ENCODE peak calls at places on chromosomes 13 and 19, in four cellular contexts. H is HepG2, Q is GM12878, J is K562. X is an unnamed sample.

GRCh38 chr13:51502206-51502651 is 49.4 kb upstream of the INTS6 start:
- DNase-seq in Q (peak), J (no peak), H (no peak), X (no peak)

GRCh38 chr13:114064516-114065140 is 67.8 kb downstream of the RASA3 start:
- DNase-seq in J (peak), H (no peak), Q (no peak), X (peak)

GRCh38 chr13:94309997-94310842 is 169.3 kb downstream of the DCT start:
- DNase-seq in H (no peak), Q (no peak), J (no peak), X (no peak)

GRCh38 chr13:77429320-77430142 is 102.6 kb upstream of the MYCBP2 start:
- DNase-seq in Q (peak), J (no peak), H (no peak), X (no peak)

GRCh38 chr19:12400618-12401502 is at the start of gene ZNF799:
- DNase-seq in J (peak), H (peak), Q (peak), X (peak)

GRCh38 chr19:961866-962620 is 22.1 kb upstream of the WDR18 start:
- DNase-seq in J (peak), Q (no peak), H (peak), X (peak)

GRCh38 chr13:63198076-63198475 is 1782.4 kb upstream of the PCDH20 start:
- DNase-seq in J (no peak), H (no peak), Q (no peak), X (no peak)

GRCh38 chr13:80473695-80474094 is 132.8 kb upstream of the SPRY2 start:
- DNase-seq in Q (no peak), H (peak), J (no peak), X (peak)

GRCh38 chr19:2226840-2227360 is 9.2 kb downstream of the PLEKHJ1 start:
- DNase-seq in Q (no peak), J (no peak), H (no peak), X (no peak)

GRCh38 chr19:2136796-2137195 is 14.6 kb downstream of the AP3D1 start:
- DNase-seq in Q (no peak), H (no peak), J (no peak), X (no peak)

GRCh38 chr19:16385821-16386220 is 61.2 kb downstream of the KLF2 start:
- DNase-seq in H (no peak), J (no peak), Q (no peak), X (no peak)

GRCh38 chr19:7394728-7395359 is 46.1 kb downstream of the ARHGEF18 start:
- DNase-seq in J (peak), Q (peak), H (peak), X (peak)

GRCh38 chr19:9917322-9917721 is 19.0 kb downstream of the OLFM2 start:
- DNase-seq in J (peak), H (peak), Q (no peak), X (peak)

GRCh38 chr19:18205180-18205915 is 1.5 kb upstream of the RAB3A start:
- DNase-seq in H (no peak), Q (no peak), J (peak), X (no peak)

GRCh38 chr19:3176715-3177501 is 1.7 kb upstream of the S1PR4 start:
- DNase-seq in Q (no peak), J (peak), H (no peak), X (peak)

GRCh38 chr13:52994865-52995264 is 33.7 kb upstream of the OLFM4 start:
- DNase-seq in H (no peak), Q (no peak), J (no peak), X (no peak)

GRCh38 chr13:50400035-50400726 is 384.9 kb downstream of the KCNRG start:
- DNase-seq in H (no peak), J (no peak), Q (no peak), X (no peak)

DNA sequence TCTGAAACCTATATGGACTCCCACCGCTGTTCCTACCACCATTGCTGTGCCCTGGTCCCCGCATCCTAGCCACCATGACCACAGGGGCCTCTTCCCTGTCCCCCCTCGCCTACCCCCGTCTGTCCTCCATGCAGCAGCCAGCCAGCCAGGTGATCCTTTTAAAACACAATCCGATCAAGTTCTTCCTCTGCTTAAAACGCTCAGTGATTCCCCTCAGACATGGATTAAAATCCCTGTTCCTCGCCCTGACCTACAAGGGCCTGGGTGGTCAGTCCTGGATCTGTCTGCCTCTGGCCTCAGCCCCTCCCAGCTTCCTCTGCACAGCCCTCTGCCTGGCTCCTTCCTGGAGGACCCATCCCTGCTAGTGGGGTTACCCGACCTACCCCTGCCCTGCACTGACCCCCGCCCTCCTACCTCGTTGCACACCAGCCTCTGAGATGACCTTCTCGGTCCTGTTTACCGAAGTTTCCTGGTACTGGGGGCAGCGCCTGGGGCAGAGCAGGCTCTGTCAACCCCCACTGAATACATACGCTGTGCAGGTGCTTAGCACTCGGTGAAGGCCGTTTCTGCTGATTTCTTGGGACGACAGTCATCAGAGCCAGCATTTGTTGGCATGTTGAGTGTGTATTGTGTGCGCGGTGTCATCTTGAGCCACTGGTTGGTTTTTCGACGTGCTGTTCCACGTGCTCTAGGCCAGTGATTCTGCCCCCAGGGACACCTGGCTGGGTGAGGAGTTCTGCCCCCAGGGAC is 14.7 kb upstream of the LENG8 start:
- DNase-seq in Q (no peak), H (no peak), J (no peak), X (no peak)
- TF ChIP-seq MYC in Q (no peak), H (no peak), J (no peak), X (no peak)

DNA sequence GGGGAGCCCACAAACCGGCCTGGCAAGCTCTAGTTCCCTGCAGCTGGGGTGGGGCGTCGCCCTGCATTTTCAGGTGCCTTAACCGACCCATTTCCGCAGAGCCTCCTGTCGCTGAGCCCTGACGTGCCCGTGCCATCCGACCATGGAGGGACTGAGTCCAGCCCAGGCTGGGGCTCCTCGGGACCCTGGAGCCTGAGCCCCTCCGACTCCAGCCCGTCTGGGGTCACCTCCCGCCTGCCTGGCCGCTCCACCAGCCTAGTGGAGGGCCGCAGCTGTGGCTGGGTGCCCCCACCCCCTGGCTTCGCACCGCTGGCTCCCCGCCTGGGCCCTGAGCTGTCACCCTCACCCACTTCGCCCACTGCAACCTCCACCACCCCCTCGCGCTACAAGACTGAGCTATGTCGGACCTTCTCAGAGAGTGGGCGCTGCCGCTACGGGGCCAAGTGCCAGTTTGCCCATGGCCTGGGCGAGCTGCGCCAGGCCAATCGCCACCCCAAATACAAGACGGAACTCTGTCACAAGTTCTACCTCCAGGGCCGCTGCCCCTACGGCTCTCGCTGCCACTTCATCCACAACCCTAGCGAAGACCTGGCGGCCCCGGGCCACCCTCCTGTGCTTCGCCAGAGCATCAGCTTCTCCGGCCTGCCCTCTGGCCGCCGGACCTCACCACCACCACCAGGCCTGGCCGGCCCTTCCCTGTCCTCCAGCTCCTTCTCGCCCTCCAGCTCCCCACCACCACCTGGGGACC is 1.2 kb downstream of the ZFP36 start:
- DNase-seq in H (no peak), J (peak), Q (no peak), X (peak)
- TF ChIP-seq CHD4 in H (no peak), J (no peak), Q (no peak), X (no peak)

DNA sequence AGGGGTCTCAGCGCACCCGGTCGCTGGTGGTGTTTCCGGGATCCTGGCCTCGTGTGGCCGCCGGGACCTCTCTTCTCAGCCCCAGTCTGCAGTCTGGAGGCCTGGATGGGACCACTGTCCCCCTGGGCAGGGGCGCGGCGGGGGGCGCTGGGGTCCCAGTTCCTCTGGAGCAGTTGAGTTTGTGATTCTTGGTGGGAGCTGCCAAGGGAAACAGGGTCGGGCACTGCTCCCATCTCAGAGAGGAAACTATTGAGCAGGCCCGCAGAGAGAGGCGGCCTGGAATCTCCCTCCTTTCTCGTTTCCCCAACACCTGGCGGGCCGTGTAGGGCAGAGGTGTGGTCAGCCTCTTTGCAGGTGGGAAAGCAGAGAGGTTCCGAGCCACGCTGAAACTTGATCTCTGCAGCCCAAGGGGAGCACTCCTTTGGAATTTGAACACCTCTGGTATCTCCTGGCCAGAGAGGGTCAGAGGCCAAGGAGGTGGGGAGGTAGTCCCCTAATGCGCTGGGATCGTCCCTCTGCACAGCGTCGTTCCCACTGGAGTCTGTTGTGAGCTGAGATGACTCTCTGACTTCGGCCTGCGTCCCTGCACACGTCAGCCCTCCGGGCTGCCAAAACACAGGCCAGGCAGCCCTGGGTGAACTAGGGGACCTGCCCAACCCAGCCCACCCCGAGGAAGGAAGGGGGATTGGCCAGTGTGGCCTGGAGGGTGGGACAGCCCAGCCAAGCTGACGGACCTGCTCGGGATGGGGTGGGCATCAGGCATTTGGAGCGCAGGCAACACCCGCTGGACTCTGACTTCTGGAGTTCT is 769 bp downstream of the PLEKHF1 start:
- DNase-seq in J (peak), H (no peak), Q (no peak), X (no peak)
- TF ChIP-seq USF2 in J (no peak), H (no peak), Q (no peak), X (no peak)

GRCh38 chr19:49805822-49806612 is 7.1 kb downstream of the FUZ start:
- DNase-seq in Q (no peak), J (no peak), H (no peak), X (no peak)

GRCh38 chr19:49801401-49801888 is 11.6 kb downstream of the FUZ start:
- DNase-seq in H (no peak), J (no peak), Q (no peak), X (no peak)

GRCh38 chr19:49801966-49802661 is 11.0 kb downstream of the FUZ start:
- DNase-seq in H (no peak), Q (no peak), J (peak), X (no peak)

GRCh38 chr19:49802836-49803528 is 10.1 kb downstream of the FUZ start:
- DNase-seq in Q (no peak), H (no peak), J (no peak), X (no peak)

GRCh38 chr19:49803529-49803856 is 9.6 kb downstream of the FUZ start:
- DNase-seq in J (no peak), H (no peak), Q (no peak), X (no peak)
- TF ChIP-seq MYC in J (no peak), H (no peak), Q (no peak), X (no peak)

DNA sequence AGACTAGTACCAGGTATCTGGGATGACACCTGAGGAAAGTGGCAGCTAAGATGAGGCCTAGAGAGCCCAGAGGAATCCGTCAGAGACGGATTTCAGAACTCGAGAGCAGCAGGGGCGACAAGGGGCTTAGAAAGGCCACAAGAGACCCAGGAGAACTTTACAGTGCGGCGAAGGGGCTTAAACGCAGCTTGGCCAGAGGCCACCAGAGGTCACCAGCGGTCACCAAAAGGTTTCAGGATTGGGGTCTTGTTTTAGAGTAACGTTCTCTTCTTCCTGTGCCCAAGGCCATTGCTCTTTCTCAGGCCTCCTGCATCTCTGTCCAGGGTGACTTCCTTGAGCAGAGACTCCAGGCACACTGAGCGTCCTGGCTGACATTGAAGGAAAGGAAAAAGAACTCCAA is 2.2 kb downstream of the ZSCAN22 start:
- DNase-seq in H (no peak), Q (no peak), J (peak), X (peak)
- TF ChIP-seq CHD4 in H (no peak), Q (no peak), J (no peak), X (no peak)

GRCh38 chr19:49515767-49516166 is 3.3 kb downstream of the FCGRT start:
- DNase-seq in J (no peak), Q (no peak), H (no peak), X (no peak)
- TF ChIP-seq USF2 in J (no peak), Q (no peak), H (no peak), X (no peak)

DNA sequence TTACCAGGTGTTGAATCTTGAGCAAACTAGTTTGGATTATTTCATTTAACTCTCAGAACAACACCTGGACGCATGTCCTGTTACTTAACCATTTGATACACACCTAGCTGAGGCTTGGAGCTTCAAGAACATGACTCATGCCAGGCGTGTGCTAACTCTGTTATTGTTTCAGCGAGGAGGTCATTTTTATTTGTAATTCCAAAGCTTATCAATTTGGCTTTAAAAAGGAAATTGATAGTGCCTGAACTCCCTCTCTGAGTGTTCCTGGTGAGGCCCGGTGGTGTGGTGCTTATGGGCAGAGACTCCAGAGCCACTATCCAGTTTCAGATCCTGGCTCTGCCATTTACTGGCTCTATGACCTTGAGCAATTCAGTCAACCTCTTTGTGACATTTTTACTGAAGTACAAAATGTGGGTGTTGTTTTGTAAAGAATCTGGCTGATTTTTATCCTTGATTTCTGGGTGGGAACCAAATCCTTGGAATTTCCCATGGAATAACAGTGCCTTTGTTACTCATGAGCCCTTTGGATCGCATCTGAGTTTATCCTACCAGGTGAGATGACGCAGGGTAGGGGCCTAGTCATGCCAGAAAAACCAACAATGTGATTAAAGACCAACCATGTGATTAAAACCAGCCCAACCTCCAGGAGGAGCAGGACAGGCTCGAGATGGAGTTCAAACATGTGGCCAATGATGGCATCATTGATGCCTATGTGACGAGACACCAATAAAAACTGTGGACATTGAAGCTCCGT is 198.8 kb downstream of the MYO16 start:
- DNase-seq in Q (no peak), H (no peak), J (no peak), X (no peak)
- TF ChIP-seq MYC in Q (no peak), H (no peak), J (no peak), X (no peak)

GRCh38 chr19:30313353-30313750 is 58.8 kb upstream of the ZNF536 start:
- DNase-seq in Q (no peak), J (no peak), H (no peak), X (no peak)

GRCh38 chr19:30312582-30313352 is 59.4 kb upstream of the ZNF536 start:
- DNase-seq in H (no peak), Q (no peak), J (no peak), X (peak)

GRCh38 chr19:30309983-30310805 is 62.0 kb upstream of the ZNF536 start:
- DNase-seq in J (no peak), Q (no peak), H (no peak), X (no peak)

GRCh38 chr19:30311911-30312310 is 60.3 kb upstream of the ZNF536 start:
- DNase-seq in Q (no peak), J (no peak), H (no peak), X (no peak)

GRCh38 chr19:30310806-30311121 is 61.4 kb upstream of the ZNF536 start:
- DNase-seq in H (no peak), Q (no peak), J (no peak), X (no peak)
- TF ChIP-seq CHD4 in H (no peak), Q (no peak), J (no peak), X (no peak)

GRCh38 chr19:29329460-29330134 is 116.6 kb upstream of the UQCRFS1 start:
- DNase-seq in H (peak), J (peak), Q (no peak), X (peak)
- TF ChIP-seq USF2 in H (no peak), J (no peak), Q (no peak), X (no peak)

X was measured in A549.